ENCODE peak calls at places on chromosome 3, in six cellular contexts. O, G, U, F, L and N are unnamed samples.

GRCh38 chr3:182925330-182925943 is 54.9 kb downstream of the DCUN1D1 start:
- DNase-seq in O (no peak), G (peak), U (no peak), F (no peak), L (no peak), N (peak)

GRCh38 chr3:154616298-154616697 is 186.3 kb upstream of the GPR149 start:
- DNase-seq in O (no peak), G (no peak), U (no peak), F (no peak), L (no peak), N (no peak)

GRCh38 chr3:184140436-184140835 is 5.3 kb downstream of the EIF2B5 start:
- DNase-seq in O (no peak), G (no peak), U (no peak), F (no peak), L (no peak), N (no peak)

GRCh38 chr3:191369081-191370010 is 39.0 kb upstream of the UTS2B start:
- DNase-seq in O (no peak), G (no peak), U (no peak), F (no peak), L (no peak), N (no peak)

GRCh38 chr3:15007681-15008141 is 57.4 kb downstream of the MRPS25 start:
- DNase-seq in O (no peak), G (no peak), U (no peak), F (no peak), L (no peak), N (no peak)

GRCh38 chr3:52088445-52089367 is 32.3 kb upstream of the DUSP7 start:
- DNase-seq in O (peak), G (no peak), U (no peak), F (no peak), L (peak), N (peak)

GRCh38 chr3:5041315-5041714 is 62.1 kb downstream of the BHLHE40 start:
- DNase-seq in O (no peak), G (no peak), U (no peak), F (no peak), L (no peak), N (no peak)

GRCh38 chr3:195909294-195909644 is 918 bp upstream of the TNK2 start:
- DNase-seq in O (no peak), G (no peak), U (no peak), F (no peak), L (peak), N (no peak)

GRCh38 chr3:182238141-182238540 is 526.4 kb downstream of the SOX2 start:
- DNase-seq in O (no peak), G (no peak), U (no peak), F (no peak), L (no peak), N (no peak)

GRCh38 chr3:33146791-33147445 is 33.1 kb downstream of the CRTAP start:
- DNase-seq in O (no peak), G (no peak), U (no peak), F (no peak), L (peak), N (no peak)

GRCh38 chr3:43618142-43618541 is 3.7 kb downstream of the ANO10 start:
- DNase-seq in O (no peak), G (no peak), U (no peak), F (no peak), L (no peak), N (no peak)

GRCh38 chr3:106829206-106829605 is 548.0 kb upstream of the CCDC54 start:
- DNase-seq in O (no peak), G (no peak), U (no peak), F (no peak), L (no peak), N (no peak)

GRCh38 chr3:18556001-18556408 is 130.9 kb upstream of the SATB1 start:
- DNase-seq in O (no peak), G (no peak), U (no peak), F (no peak), L (no peak), N (no peak)

GRCh38 chr3:18562364-18563154 is 137.4 kb upstream of the SATB1 start:
- DNase-seq in O (no peak), G (no peak), U (no peak), F (no peak), L (no peak), N (no peak)

GRCh38 chr3:18556503-18556902 is 131.4 kb upstream of the SATB1 start:
- DNase-seq in O (no peak), G (peak), U (no peak), F (no peak), L (no peak), N (no peak)

GRCh38 chr3:18558526-18558925 is 133.4 kb upstream of the SATB1 start:
- DNase-seq in O (no peak), G (no peak), U (no peak), F (no peak), L (no peak), N (no peak)

GRCh38 chr3:18559323-18559972 is 134.3 kb upstream of the SATB1 start:
- DNase-seq in O (no peak), G (no peak), U (no peak), F (peak), L (no peak), N (peak)
- TF ChIP-seq CTCF in O (peak), G (peak), U (peak), F (peak), L (peak), N (peak)

DNA sequence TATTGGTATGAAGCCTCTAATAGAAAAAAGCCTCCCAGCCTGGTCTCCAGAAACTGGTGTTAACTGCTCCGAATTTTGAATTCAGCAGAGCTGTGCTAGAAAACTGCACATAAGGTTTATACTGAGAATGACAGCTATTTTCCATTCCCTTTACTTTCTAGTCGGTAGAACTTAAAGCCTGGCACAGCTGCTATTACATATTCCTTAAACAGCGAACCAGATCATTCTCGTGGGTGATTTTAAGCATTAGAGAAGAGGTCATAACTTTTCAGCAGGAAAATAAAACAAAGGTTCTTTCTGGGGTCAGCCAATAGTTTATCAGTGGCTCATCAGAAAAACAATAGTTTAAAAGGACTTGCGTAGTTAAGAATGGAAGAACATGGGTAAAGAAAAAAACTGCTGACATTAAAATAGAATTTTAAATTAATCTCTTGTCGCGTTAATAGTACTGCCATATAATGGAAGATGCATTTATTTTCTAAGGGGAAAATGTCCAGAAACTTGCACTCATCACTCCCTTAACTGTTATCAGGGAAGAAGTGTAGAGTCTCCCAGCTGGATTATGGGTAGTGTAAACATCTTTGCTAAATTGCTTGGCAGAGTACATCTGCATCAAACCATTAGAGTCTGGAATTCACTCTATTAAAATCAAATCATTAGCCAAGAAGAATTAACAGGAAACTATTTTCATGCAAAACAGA is 7.9 kb downstream of the VGLL4 start:
- DNase-seq in O (no peak), G (no peak), U (no peak), F (no peak), L (peak), N (no peak)
- TF ChIP-seq CTCF in O (no peak), G (no peak), U (no peak), F (no peak), L (no peak), N (no peak)

GRCh38 chr3:12663936-12664908 is at the start of gene RAF1:
- DNase-seq in O (peak), G (peak), U (peak), F (peak), L (peak), N (peak)
- TF ChIP-seq CTCF in O (peak), G (no peak), U (no peak), F (no peak), L (no peak), N (no peak)

GRCh38 chr3:133283958-133284807 is 115.7 kb upstream of the BFSP2 start:
- DNase-seq in O (no peak), G (no peak), U (no peak), F (no peak), L (no peak), N (no peak)
- TF ChIP-seq CTCF in O (no peak), G (peak), U (no peak), F (peak), L (no peak), N (no peak)

GRCh38 chr3:9249273-9250192 is at the start of gene SRGAP3:
- DNase-seq in O (peak), G (peak), U (peak), F (peak), L (peak), N (peak)

GRCh38 chr3:9253327-9253726 is 3.9 kb upstream of the SRGAP3 start:
- DNase-seq in O (no peak), G (no peak), U (no peak), F (no peak), L (no peak), N (no peak)

GRCh38 chr3:9250236-9250635 is 790 bp upstream of the SRGAP3 start:
- DNase-seq in O (no peak), G (no peak), U (no peak), F (no peak), L (no peak), N (no peak)

GRCh38 chr3:9248232-9249191 is 934 bp downstream of the SRGAP3 start:
- DNase-seq in O (no peak), G (no peak), U (no peak), F (no peak), L (no peak), N (no peak)

DNA sequence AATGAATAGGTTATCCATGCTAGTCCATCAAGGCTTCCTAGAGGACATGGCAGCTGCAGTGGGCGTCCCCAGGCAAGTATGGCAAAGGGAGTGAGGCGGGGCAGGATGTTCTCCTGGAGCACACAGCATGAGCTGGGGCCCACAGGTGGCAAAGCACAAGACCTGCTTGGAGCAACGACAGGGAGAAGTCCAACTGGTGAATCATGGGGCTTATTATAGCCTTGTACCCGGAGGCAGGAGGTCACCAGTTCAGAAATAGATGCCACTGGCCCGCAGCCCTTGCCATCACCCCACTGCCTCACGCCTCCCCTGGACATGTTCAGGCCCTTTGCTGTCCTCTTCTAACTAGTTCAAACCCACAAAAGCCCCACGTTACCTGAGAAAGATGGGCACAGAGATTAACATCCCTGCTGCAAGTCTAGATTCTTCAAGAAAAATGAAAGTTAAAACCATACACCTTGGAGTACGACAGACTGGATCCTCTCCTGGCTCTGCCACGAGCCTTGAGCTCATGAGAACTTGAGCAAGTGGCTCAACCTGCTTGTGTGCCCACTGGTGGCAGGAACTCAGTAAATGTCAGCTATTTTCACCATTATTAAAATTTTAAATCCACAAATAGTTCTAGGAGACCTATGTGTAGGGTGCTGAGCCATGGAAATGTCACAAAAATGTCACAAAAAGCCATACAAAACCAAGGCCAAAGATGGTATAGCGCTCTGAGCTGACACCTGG is 1.8 kb upstream of the SRGAP3 start:
- DNase-seq in O (no peak), G (no peak), U (no peak), F (no peak), L (no peak), N (no peak)
- TF ChIP-seq CTCF in O (no peak), G (no peak), U (no peak), F (no peak), L (no peak), N (no peak)

GRCh38 chr3:135503429-135504083 is 462.0 kb upstream of the PPP2R3A start:
- DNase-seq in O (peak), G (peak), U (peak), F (peak), L (peak), N (peak)

GRCh38 chr3:135500034-135500433 is 465.5 kb upstream of the PPP2R3A start:
- DNase-seq in O (no peak), G (no peak), U (no peak), F (no peak), L (no peak), N (no peak)

GRCh38 chr3:135499426-135499825 is 466.1 kb upstream of the PPP2R3A start:
- DNase-seq in O (no peak), G (no peak), U (no peak), F (no peak), L (no peak), N (no peak)

GRCh38 chr3:135504084-135504685 is 461.3 kb upstream of the PPP2R3A start:
- DNase-seq in O (no peak), G (no peak), U (no peak), F (no peak), L (no peak), N (no peak)
- TF ChIP-seq CTCF in O (no peak), G (no peak), U (no peak), F (no peak), L (no peak), N (no peak)

DNA sequence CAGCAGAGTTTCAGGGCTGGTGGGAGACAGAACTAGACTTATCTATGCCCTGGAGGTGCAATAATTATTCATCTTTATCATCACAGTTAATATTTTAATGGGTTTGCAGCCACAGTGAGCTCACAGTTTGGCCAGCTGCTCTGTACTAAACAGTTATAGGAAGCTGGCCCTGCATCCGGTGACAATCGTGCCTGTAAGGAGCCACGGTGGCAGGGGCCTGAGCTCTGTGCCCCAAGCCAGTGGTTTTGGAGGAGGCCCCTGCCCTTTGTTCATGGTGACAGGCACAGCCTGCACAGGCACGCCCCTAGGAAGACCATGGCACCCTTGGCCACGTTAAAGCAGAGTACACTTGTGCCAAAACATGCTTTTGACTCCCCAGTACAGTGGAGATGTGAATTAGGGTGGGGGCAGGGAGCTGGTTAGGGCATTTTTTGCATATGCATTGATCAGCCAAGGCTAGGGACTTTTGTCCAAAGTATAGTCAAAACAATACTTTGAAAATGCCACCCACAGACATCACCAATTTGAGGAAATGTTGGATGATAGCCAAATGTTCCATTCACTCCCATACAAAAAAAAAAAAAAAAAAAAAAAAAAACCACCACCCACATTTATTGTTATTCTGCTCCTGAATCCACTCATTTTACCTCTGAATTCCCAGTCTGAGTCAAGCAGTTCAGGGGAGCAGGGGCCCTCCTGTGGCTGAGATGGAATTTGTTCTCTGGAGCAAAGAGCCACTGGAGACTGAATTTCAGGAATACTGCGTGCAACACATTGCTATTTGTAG is 3.4 kb upstream of the RFTN1 start:
- DNase-seq in O (peak), G (peak), U (no peak), F (no peak), L (peak), N (peak)
- TF ChIP-seq CTCF in O (peak), G (no peak), U (peak), F (peak), L (peak), N (no peak)

GRCh38 chr3:149487598-149488197 is 13.2 kb downstream of the TM4SF4 start:
- DNase-seq in O (no peak), G (no peak), U (no peak), F (peak), L (no peak), N (no peak)
- TF ChIP-seq CTCF in O (no peak), G (peak), U (no peak), F (peak), L (peak), N (peak)

GRCh38 chr3:53243165-53243564 is 12.7 kb downstream of the TKT start:
- DNase-seq in O (no peak), G (no peak), U (no peak), F (no peak), L (peak), N (no peak)
- TF ChIP-seq CTCF in O (no peak), G (no peak), U (no peak), F (no peak), L (no peak), N (no peak)

DNA sequence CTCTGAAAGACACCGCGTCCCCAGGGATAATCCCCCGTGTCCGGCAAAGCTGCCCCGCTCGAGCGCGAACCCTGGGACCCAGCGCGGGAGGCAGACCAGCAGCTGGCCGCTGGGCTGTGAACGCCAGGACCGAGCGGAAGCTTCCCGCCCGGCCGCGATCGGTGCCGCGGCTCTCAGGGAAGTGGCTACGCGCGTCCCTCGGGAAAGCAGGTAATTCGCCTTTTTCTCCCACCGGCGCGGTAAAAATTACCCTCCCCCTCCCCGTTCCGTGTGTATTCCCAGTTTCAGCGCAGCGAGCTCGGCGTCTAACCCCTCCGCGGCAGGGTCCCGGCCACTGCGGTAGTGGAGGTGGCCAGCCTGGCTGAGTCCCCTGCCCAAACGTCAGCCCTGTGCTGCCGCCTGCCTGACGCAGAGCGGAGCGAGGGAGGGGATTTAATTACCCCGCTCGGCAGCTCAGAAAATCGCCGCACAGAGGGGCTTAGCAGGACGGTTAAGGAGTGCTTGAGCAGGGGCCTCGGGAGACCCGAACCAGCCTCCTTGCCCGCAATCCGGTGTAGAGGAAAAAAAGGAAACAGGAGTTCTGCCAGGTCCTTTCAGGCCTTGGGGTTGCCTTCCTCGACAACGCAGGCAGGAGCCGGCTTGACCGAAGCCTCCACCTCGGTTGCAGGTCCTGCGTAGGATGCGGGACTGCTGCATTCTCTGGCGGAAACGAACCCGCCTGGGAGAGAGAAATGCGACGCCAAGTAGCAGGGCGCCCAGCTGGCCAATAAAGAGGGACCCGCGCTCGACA is 2.9 kb downstream of the GATA2 start:
- DNase-seq in O (peak), G (no peak), U (no peak), F (no peak), L (peak), N (no peak)
- TF ChIP-seq CTCF in O (peak), G (no peak), U (no peak), F (peak), L (no peak), N (no peak)